ENCODE peak calls at places on chromosomes 1 and 21, in nine cellular contexts. One of them, this sample, is unnamed.

GRCh38 chr1:33610391-33610790 is 137.9 kb downstream of the ZSCAN20 start:
- DNase-seq in AG04450: no peak
- DNase-seq in PC-9: no peak
- DNase-seq in tibial artery: no peak
- DNase-seq in colonic mucosa: no peak
- DNase-seq in naive thymus-derived CD4-positive, alpha-beta T cell: no peak
- DNase-seq in fibroblast of lung: no peak
- DNase-seq in left ventricle myocardium inferior: no peak
- DNase-seq in A549: no peak
- DNase-seq in this sample: no peak

GRCh38 chr1:179016694-179017382 is 8.9 kb upstream of the FAM20B start:
- DNase-seq in naive thymus-derived CD4-positive, alpha-beta T cell: no peak
- DNase-seq in PC-9: peak; percentile 94
- DNase-seq in tibial artery: peak; percentile 94
- DNase-seq in fibroblast of lung: peak; percentile 98
- DNase-seq in left ventricle myocardium inferior: peak; percentile 86
- DNase-seq in colonic mucosa: peak; percentile 99
- DNase-seq in A549: peak; percentile 85
- DNase-seq in AG04450: peak; percentile 47
- DNase-seq in this sample: peak; percentile 70

GRCh38 chr1:16386454-16387113 is 19.5 kb downstream of the SZRD1 start:
- DNase-seq in tibial artery: no peak
- DNase-seq in naive thymus-derived CD4-positive, alpha-beta T cell: no peak
- DNase-seq in left ventricle myocardium inferior: no peak
- DNase-seq in colonic mucosa: no peak
- DNase-seq in fibroblast of lung: peak; percentile 74
- DNase-seq in PC-9: no peak
- DNase-seq in A549: peak; percentile 48
- DNase-seq in AG04450: peak; percentile 44
- DNase-seq in this sample: no peak

GRCh38 chr1:54480201-54480848 is 67.7 kb upstream of the ACOT11 start:
- DNase-seq in A549: no peak
- DNase-seq in left ventricle myocardium inferior: no peak
- DNase-seq in tibial artery: no peak
- DNase-seq in colonic mucosa: no peak
- DNase-seq in AG04450: no peak
- DNase-seq in PC-9: peak; percentile 9
- DNase-seq in fibroblast of lung: no peak
- DNase-seq in naive thymus-derived CD4-positive, alpha-beta T cell: no peak
- DNase-seq in this sample: no peak

GRCh38 chr1:55321947-55322346 is 106.8 kb upstream of the USP24 start:
- DNase-seq in fibroblast of lung: peak; percentile 83
- DNase-seq in naive thymus-derived CD4-positive, alpha-beta T cell: no peak
- DNase-seq in tibial artery: no peak
- DNase-seq in PC-9: peak; percentile 51
- DNase-seq in AG04450: no peak
- DNase-seq in colonic mucosa: no peak
- DNase-seq in A549: peak; percentile 28
- DNase-seq in left ventricle myocardium inferior: no peak
- DNase-seq in this sample: no peak

GRCh38 chr1:156247460-156248322 is at the start of gene PAQR6:
- DNase-seq in naive thymus-derived CD4-positive, alpha-beta T cell: no peak
- DNase-seq in fibroblast of lung: no peak
- DNase-seq in left ventricle myocardium inferior: peak; percentile 28
- DNase-seq in colonic mucosa: no peak
- DNase-seq in AG04450: no peak
- DNase-seq in tibial artery: no peak
- DNase-seq in A549: no peak
- DNase-seq in PC-9: no peak
- DNase-seq in this sample: no peak

GRCh38 chr21:26405071-26405470 is 168.0 kb downstream of the CYYR1 start:
- DNase-seq in A549: no peak
- DNase-seq in fibroblast of lung: peak; percentile 13
- DNase-seq in AG04450: no peak
- DNase-seq in tibial artery: no peak
- DNase-seq in naive thymus-derived CD4-positive, alpha-beta T cell: no peak
- DNase-seq in colonic mucosa: no peak
- DNase-seq in PC-9: no peak
- DNase-seq in left ventricle myocardium inferior: no peak
- DNase-seq in this sample: no peak

GRCh38 chr1:47669081-47669585 is 231.3 kb downstream of the FOXD2 start:
- DNase-seq in PC-9: no peak
- DNase-seq in AG04450: no peak
- DNase-seq in A549: no peak
- DNase-seq in naive thymus-derived CD4-positive, alpha-beta T cell: no peak
- DNase-seq in tibial artery: no peak
- DNase-seq in left ventricle myocardium inferior: no peak
- DNase-seq in colonic mucosa: peak; percentile 5
- DNase-seq in fibroblast of lung: no peak
- DNase-seq in this sample: no peak

GRCh38 chr21:44803651-44804050 is 2.0 kb upstream of the UBE2G2 start:
- DNase-seq in AG04450: no peak
- DNase-seq in left ventricle myocardium inferior: no peak
- DNase-seq in colonic mucosa: no peak
- DNase-seq in fibroblast of lung: no peak
- DNase-seq in naive thymus-derived CD4-positive, alpha-beta T cell: no peak
- DNase-seq in A549: no peak
- DNase-seq in PC-9: no peak
- DNase-seq in tibial artery: no peak
- DNase-seq in this sample: no peak

GRCh38 chr1:204726478-204726877 is 40.9 kb upstream of the LRRN2 start:
- DNase-seq in PC-9: peak; percentile 58
- DNase-seq in naive thymus-derived CD4-positive, alpha-beta T cell: no peak
- DNase-seq in A549: peak; percentile 96
- DNase-seq in colonic mucosa: peak; percentile 31
- DNase-seq in fibroblast of lung: peak; percentile 3
- DNase-seq in left ventricle myocardium inferior: no peak
- DNase-seq in AG04450: no peak
- DNase-seq in tibial artery: no peak
- DNase-seq in this sample: no peak

GRCh38 chr1:216793303-216793702 is 70.1 kb upstream of the ESRRG start:
- DNase-seq in colonic mucosa: no peak
- DNase-seq in tibial artery: no peak
- DNase-seq in naive thymus-derived CD4-positive, alpha-beta T cell: no peak
- DNase-seq in left ventricle myocardium inferior: no peak
- DNase-seq in AG04450: no peak
- DNase-seq in fibroblast of lung: no peak
- DNase-seq in PC-9: no peak
- DNase-seq in A549: no peak
- DNase-seq in this sample: no peak

GRCh38 chr1:165914136-165914798 is 86.9 kb downstream of the UCK2 start:
- DNase-seq in tibial artery: no peak
- DNase-seq in left ventricle myocardium inferior: no peak
- DNase-seq in naive thymus-derived CD4-positive, alpha-beta T cell: peak; percentile 43
- DNase-seq in fibroblast of lung: peak; percentile 90
- DNase-seq in colonic mucosa: peak; percentile 82
- DNase-seq in AG04450: peak; percentile 67
- DNase-seq in A549: peak; percentile 76
- DNase-seq in PC-9: peak; percentile 54
- DNase-seq in this sample: peak; percentile 52

GRCh38 chr1:241615043-241615974 is 24.9 kb downstream of the CHML start:
- DNase-seq in A549: peak; percentile 94
- DNase-seq in tibial artery: no peak
- DNase-seq in AG04450: no peak
- DNase-seq in colonic mucosa: peak; percentile 49
- DNase-seq in fibroblast of lung: no peak
- DNase-seq in left ventricle myocardium inferior: no peak
- DNase-seq in PC-9: no peak
- DNase-seq in naive thymus-derived CD4-positive, alpha-beta T cell: no peak
- DNase-seq in this sample: no peak

GRCh38 chr1:213993929-213994328 is 6.2 kb downstream of the PROX1 start:
- DNase-seq in PC-9: no peak
- DNase-seq in AG04450: no peak
- DNase-seq in tibial artery: no peak
- DNase-seq in colonic mucosa: no peak
- DNase-seq in A549: no peak
- DNase-seq in naive thymus-derived CD4-positive, alpha-beta T cell: no peak
- DNase-seq in left ventricle myocardium inferior: no peak
- DNase-seq in fibroblast of lung: no peak
- DNase-seq in this sample: no peak

DNA sequence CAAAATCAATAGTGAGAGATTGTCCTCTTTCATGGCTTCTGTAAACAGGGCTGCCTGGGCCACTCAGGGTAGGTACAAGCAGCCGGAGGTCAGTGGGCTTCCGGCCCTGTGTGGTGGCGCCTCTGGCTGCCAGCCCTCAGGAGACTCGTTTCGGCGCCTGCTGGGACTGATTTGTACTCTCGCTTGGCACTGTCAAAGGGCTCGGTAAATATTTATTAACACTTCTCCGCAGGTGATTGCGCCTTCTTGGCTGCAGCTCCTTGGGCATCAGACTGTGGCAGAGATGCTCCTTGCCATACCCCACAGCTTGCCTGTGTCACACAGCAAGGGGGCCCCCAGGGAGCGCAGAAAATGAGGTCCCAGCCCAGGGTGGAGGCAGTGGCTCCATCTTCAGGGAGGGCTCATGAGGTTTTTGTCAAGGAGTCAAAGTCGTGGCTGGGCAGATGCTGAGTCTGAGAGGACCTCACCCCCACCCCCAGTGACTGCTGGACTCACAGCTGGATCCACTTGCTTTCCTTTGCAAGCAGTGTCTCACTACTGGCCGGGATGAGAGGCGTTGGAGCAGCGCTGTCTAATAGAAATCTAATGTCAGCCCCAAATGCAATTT is 262.5 kb downstream of the GRIK3 start:
- DNase-seq in A549: no peak
- DNase-seq in PC-9: no peak
- DNase-seq in AG04450: no peak
- DNase-seq in colonic mucosa: no peak
- DNase-seq in fibroblast of lung: no peak
- DNase-seq in tibial artery: no peak
- DNase-seq in left ventricle myocardium inferior: no peak
- DNase-seq in naive thymus-derived CD4-positive, alpha-beta T cell: no peak
- DNase-seq in this sample: no peak
- H3K4me3 ChIP-seq in A549: no peak overlapping the region
- H3K4me3 ChIP-seq in PC-9: no peak overlapping the region
- H3K4me3 ChIP-seq in AG04450: no peak overlapping the region
- H3K4me3 ChIP-seq in colonic mucosa: no peak overlapping the region
- H3K4me3 ChIP-seq in fibroblast of lung: no peak overlapping the region
- H3K4me3 ChIP-seq in tibial artery: no peak overlapping the region
- H3K4me3 ChIP-seq in left ventricle myocardium inferior: no peak overlapping the region
- H3K4me3 ChIP-seq in naive thymus-derived CD4-positive, alpha-beta T cell: no peak overlapping the region
- H3K4me3 ChIP-seq in this sample: no peak overlapping the region

GRCh38 chr1:40803447-40803846 is 19.9 kb downstream of the KCNQ4 start:
- DNase-seq in colonic mucosa: no peak
- DNase-seq in naive thymus-derived CD4-positive, alpha-beta T cell: no peak
- DNase-seq in AG04450: no peak
- DNase-seq in A549: no peak
- DNase-seq in left ventricle myocardium inferior: no peak
- DNase-seq in PC-9: no peak
- DNase-seq in fibroblast of lung: no peak
- DNase-seq in tibial artery: no peak
- DNase-seq in this sample: no peak
- H3K27ac ChIP-seq in colonic mucosa: no peak overlapping the region
- H3K27ac ChIP-seq in naive thymus-derived CD4-positive, alpha-beta T cell: peak overlapping the region; percentile 71
- H3K27ac ChIP-seq in AG04450: no peak overlapping the region
- H3K27ac ChIP-seq in A549: no peak overlapping the region
- H3K27ac ChIP-seq in left ventricle myocardium inferior: peak overlapping the region; percentile 82
- H3K27ac ChIP-seq in PC-9: no peak overlapping the region
- H3K27ac ChIP-seq in fibroblast of lung: no peak overlapping the region
- H3K27ac ChIP-seq in tibial artery: peak overlapping the region; percentile 85
- H3K27ac ChIP-seq in this sample: peak overlapping the region; percentile 88

GRCh38 chr21:33360871-33361602 is 36.3 kb downstream of the IFNAR1 start:
- DNase-seq in tibial artery: peak; percentile 82
- DNase-seq in A549: peak; percentile 70
- DNase-seq in PC-9: no peak
- DNase-seq in AG04450: no peak
- DNase-seq in naive thymus-derived CD4-positive, alpha-beta T cell: peak; percentile 80
- DNase-seq in fibroblast of lung: peak; percentile 56
- DNase-seq in colonic mucosa: peak; percentile 89
- DNase-seq in left ventricle myocardium inferior: peak; percentile 72
- DNase-seq in this sample: peak; percentile 63
- H3K4me3 ChIP-seq in tibial artery: no peak overlapping the region
- H3K4me3 ChIP-seq in A549: peak overlapping the region; percentile 42
- H3K4me3 ChIP-seq in PC-9: no peak overlapping the region
- H3K4me3 ChIP-seq in AG04450: no peak overlapping the region
- H3K4me3 ChIP-seq in naive thymus-derived CD4-positive, alpha-beta T cell: peak overlapping the region; percentile 76
- H3K4me3 ChIP-seq in fibroblast of lung: no peak overlapping the region
- H3K4me3 ChIP-seq in colonic mucosa: peak overlapping the region; percentile 2
- H3K4me3 ChIP-seq in left ventricle myocardium inferior: peak overlapping the region; percentile 58
- H3K4me3 ChIP-seq in this sample: no peak overlapping the region

GRCh38 chr1:153534226-153534932 is 1.4 kb downstream of the S100A6 start:
- DNase-seq in left ventricle myocardium inferior: no peak
- DNase-seq in AG04450: no peak
- DNase-seq in fibroblast of lung: peak; percentile 50
- DNase-seq in naive thymus-derived CD4-positive, alpha-beta T cell: no peak
- DNase-seq in A549: peak; percentile 38
- DNase-seq in colonic mucosa: no peak
- DNase-seq in PC-9: peak; percentile 58
- DNase-seq in tibial artery: peak; percentile 70
- DNase-seq in this sample: no peak

GRCh38 chr1:153532161-153532560 is 3.6 kb downstream of the S100A6 start:
- DNase-seq in naive thymus-derived CD4-positive, alpha-beta T cell: no peak
- DNase-seq in A549: no peak
- DNase-seq in left ventricle myocardium inferior: no peak
- DNase-seq in fibroblast of lung: no peak
- DNase-seq in tibial artery: no peak
- DNase-seq in colonic mucosa: no peak
- DNase-seq in PC-9: no peak
- DNase-seq in AG04450: no peak
- DNase-seq in this sample: no peak

GRCh38 chr1:153533689-153534201 is 2.0 kb downstream of the S100A6 start:
- DNase-seq in fibroblast of lung: peak; percentile 87
- DNase-seq in AG04450: peak; percentile 51
- DNase-seq in colonic mucosa: peak; percentile 68
- DNase-seq in PC-9: peak; percentile 88
- DNase-seq in A549: peak; percentile 87
- DNase-seq in tibial artery: peak; percentile 88
- DNase-seq in naive thymus-derived CD4-positive, alpha-beta T cell: no peak
- DNase-seq in left ventricle myocardium inferior: peak; percentile 44
- DNase-seq in this sample: peak; percentile 91

GRCh38 chr1:153531638-153532037 is 4.2 kb downstream of the S100A6 start:
- DNase-seq in A549: no peak
- DNase-seq in PC-9: no peak
- DNase-seq in naive thymus-derived CD4-positive, alpha-beta T cell: no peak
- DNase-seq in tibial artery: no peak
- DNase-seq in colonic mucosa: no peak
- DNase-seq in fibroblast of lung: no peak
- DNase-seq in left ventricle myocardium inferior: no peak
- DNase-seq in AG04450: no peak
- DNase-seq in this sample: no peak

DNA sequence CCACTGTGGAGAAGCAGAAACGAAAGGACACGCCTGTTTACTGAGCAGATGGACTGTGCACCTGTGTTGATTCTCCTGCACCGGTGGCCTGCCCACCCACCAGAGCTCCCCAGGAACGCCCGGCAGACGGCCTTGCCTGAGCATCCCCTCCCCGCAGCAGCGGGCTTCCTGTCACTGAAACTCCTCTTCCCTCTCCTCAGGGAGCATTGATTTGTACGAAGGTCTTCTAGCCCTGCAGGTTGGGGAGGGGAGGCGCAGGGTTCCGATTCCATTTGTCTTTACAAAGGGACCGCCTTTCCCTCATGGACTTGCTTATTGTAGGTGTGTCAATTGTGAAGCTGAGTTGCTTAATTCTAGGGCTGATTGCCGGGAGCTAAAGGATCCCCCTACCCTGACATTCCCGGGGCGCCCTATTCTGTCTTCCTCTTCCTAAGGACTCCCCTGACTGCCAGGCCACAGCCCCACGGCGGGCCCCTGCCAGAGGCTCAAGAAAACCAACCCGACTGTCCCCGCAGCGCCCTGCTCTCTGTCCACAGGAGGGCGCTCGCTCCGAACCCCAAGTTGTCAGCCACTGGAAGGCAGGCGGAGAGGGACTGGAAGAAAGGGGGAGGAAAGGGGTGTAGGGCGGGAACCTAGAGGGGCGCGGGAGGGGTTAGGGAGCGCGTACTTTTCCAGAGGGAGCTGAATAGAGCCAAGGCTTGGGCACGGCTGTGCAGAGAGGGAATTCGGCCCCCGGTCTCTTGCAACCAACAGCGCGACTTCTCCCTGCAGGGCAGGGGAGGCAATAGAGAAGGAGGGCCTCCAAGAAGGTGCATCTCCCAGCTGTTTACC is 2.8 kb downstream of the S100A6 start:
- DNase-seq in PC-9: peak; percentile 53
- DNase-seq in colonic mucosa: peak; percentile 95
- DNase-seq in naive thymus-derived CD4-positive, alpha-beta T cell: peak; percentile 71
- DNase-seq in AG04450: peak; percentile 52
- DNase-seq in A549: peak; percentile 93
- DNase-seq in fibroblast of lung: peak; percentile 90
- DNase-seq in left ventricle myocardium inferior: peak; percentile 84
- DNase-seq in tibial artery: peak; percentile 95
- DNase-seq in this sample: peak; percentile 91
- H3K27ac ChIP-seq in PC-9: peak overlapping the region; percentile 81
- H3K27ac ChIP-seq in colonic mucosa: peak overlapping the region; percentile 99
- H3K27ac ChIP-seq in naive thymus-derived CD4-positive, alpha-beta T cell: peak overlapping the region; percentile 98
- H3K27ac ChIP-seq in AG04450: peak overlapping the region; percentile 96
- H3K27ac ChIP-seq in A549: peak overlapping the region; percentile 98
- H3K27ac ChIP-seq in fibroblast of lung: peak overlapping the region; percentile 98
- H3K27ac ChIP-seq in left ventricle myocardium inferior: peak overlapping the region; percentile 98
- H3K27ac ChIP-seq in tibial artery: peak overlapping the region; percentile 93
- H3K27ac ChIP-seq in this sample: peak overlapping the region; percentile 100